ENCODE peak calls at places on chromosomes 6 and 20, in ten cellular contexts. One of them, this sample, is unnamed.
A peak's percentile ranks its signal among the peaks of the same experiment; 100 is the strongest.

GRCh38 chr6:14144678-14145113 is 27.1 kb downstream of the CD83 start:
- DNase-seq in upper lobe of left lung: peak; percentile 69
- DNase-seq in astrocyte of the cerebellum: peak; percentile 41
- DNase-seq in T-helper 2 cell: peak; percentile 32
- DNase-seq in DMS153: peak; percentile 3
- DNase-seq in HT-29: peak; percentile 77
- DNase-seq in stimulated activated naive B cell treated with anti-CD40 and anti-IgM and Interleukin-4, amounts not matched to agents 10 μg/mL and 1 μg/mL and 100 μg/mL, for 72 hours: peak; percentile 74
- DNase-seq in stimulated activated CD4-positive, alpha-beta T cell treated with anti-CD3 and anti-CD28 coated beads, Interleukin-2, amount 100 ng/mL, for 48 hours: peak; percentile 77
- DNase-seq in GM10248: peak; percentile 87
- DNase-seq in HuH-7: peak; percentile 73
- DNase-seq in this sample: peak; percentile 71

GRCh38 chr6:113994934-113995342 is 24.0 kb upstream of the HDAC2 start:
- DNase-seq in upper lobe of left lung: no peak
- DNase-seq in astrocyte of the cerebellum: peak; percentile 85
- DNase-seq in T-helper 2 cell: no peak
- DNase-seq in DMS153: peak; percentile 60
- DNase-seq in HT-29: peak; percentile 89
- DNase-seq in stimulated activated naive B cell treated with anti-CD40 and anti-IgM and Interleukin-4, amounts not matched to agents 10 μg/mL and 1 μg/mL and 100 μg/mL, for 72 hours: no peak
- DNase-seq in stimulated activated CD4-positive, alpha-beta T cell treated with anti-CD3 and anti-CD28 coated beads, Interleukin-2, amount 100 ng/mL, for 48 hours: no peak
- DNase-seq in GM10248: peak; percentile 35
- DNase-seq in HuH-7: peak; percentile 65
- DNase-seq in this sample: no peak

GRCh38 chr6:45637611-45638257 is 260.0 kb upstream of the SUPT3H start:
- DNase-seq in upper lobe of left lung: no peak
- DNase-seq in astrocyte of the cerebellum: no peak
- DNase-seq in T-helper 2 cell: no peak
- DNase-seq in DMS153: no peak
- DNase-seq in HT-29: no peak
- DNase-seq in stimulated activated naive B cell treated with anti-CD40 and anti-IgM and Interleukin-4, amounts not matched to agents 10 μg/mL and 1 μg/mL and 100 μg/mL, for 72 hours: no peak
- DNase-seq in stimulated activated CD4-positive, alpha-beta T cell treated with anti-CD3 and anti-CD28 coated beads, Interleukin-2, amount 100 ng/mL, for 48 hours: no peak
- DNase-seq in GM10248: no peak
- DNase-seq in HuH-7: no peak
- DNase-seq in this sample: no peak

GRCh38 chr6:39365281-39366074 is 43.0 kb upstream of the KCNK16 start:
- DNase-seq in upper lobe of left lung: peak; percentile 36
- DNase-seq in astrocyte of the cerebellum: no peak
- DNase-seq in T-helper 2 cell: no peak
- DNase-seq in DMS153: no peak
- DNase-seq in HT-29: no peak
- DNase-seq in stimulated activated naive B cell treated with anti-CD40 and anti-IgM and Interleukin-4, amounts not matched to agents 10 μg/mL and 1 μg/mL and 100 μg/mL, for 72 hours: no peak
- DNase-seq in stimulated activated CD4-positive, alpha-beta T cell treated with anti-CD3 and anti-CD28 coated beads, Interleukin-2, amount 100 ng/mL, for 48 hours: no peak
- DNase-seq in GM10248: no peak
- DNase-seq in HuH-7: no peak
- DNase-seq in this sample: no peak

GRCh38 chr20:33810885-33811762 is at the start of gene CHMP4B:
- DNase-seq in upper lobe of left lung: peak; percentile 100
- DNase-seq in astrocyte of the cerebellum: peak; percentile 98
- DNase-seq in T-helper 2 cell: peak; percentile 97
- DNase-seq in DMS153: peak; percentile 97
- DNase-seq in HT-29: peak; percentile 100
- DNase-seq in stimulated activated naive B cell treated with anti-CD40 and anti-IgM and Interleukin-4, amounts not matched to agents 10 μg/mL and 1 μg/mL and 100 μg/mL, for 72 hours: peak; percentile 98
- DNase-seq in stimulated activated CD4-positive, alpha-beta T cell treated with anti-CD3 and anti-CD28 coated beads, Interleukin-2, amount 100 ng/mL, for 48 hours: peak; percentile 97
- DNase-seq in GM10248: peak; percentile 98
- DNase-seq in HuH-7: peak; percentile 95
- DNase-seq in this sample: peak; percentile 98

GRCh38 chr6:134851548-134851947 is 98.4 kb downstream of the ALDH8A1 start:
- DNase-seq in upper lobe of left lung: no peak
- DNase-seq in astrocyte of the cerebellum: no peak
- DNase-seq in T-helper 2 cell: no peak
- DNase-seq in DMS153: no peak
- DNase-seq in HT-29: no peak
- DNase-seq in stimulated activated naive B cell treated with anti-CD40 and anti-IgM and Interleukin-4, amounts not matched to agents 10 μg/mL and 1 μg/mL and 100 μg/mL, for 72 hours: no peak
- DNase-seq in stimulated activated CD4-positive, alpha-beta T cell treated with anti-CD3 and anti-CD28 coated beads, Interleukin-2, amount 100 ng/mL, for 48 hours: no peak
- DNase-seq in GM10248: no peak
- DNase-seq in HuH-7: no peak
- DNase-seq in this sample: no peak

GRCh38 chr20:25083773-25084615 is 2.1 kb upstream of the VSX1 start:
- DNase-seq in upper lobe of left lung: peak; percentile 84
- DNase-seq in astrocyte of the cerebellum: no peak
- DNase-seq in T-helper 2 cell: no peak
- DNase-seq in DMS153: no peak
- DNase-seq in HT-29: peak; percentile 33
- DNase-seq in stimulated activated naive B cell treated with anti-CD40 and anti-IgM and Interleukin-4, amounts not matched to agents 10 μg/mL and 1 μg/mL and 100 μg/mL, for 72 hours: no peak
- DNase-seq in stimulated activated CD4-positive, alpha-beta T cell treated with anti-CD3 and anti-CD28 coated beads, Interleukin-2, amount 100 ng/mL, for 48 hours: peak; percentile 64
- DNase-seq in GM10248: no peak
- DNase-seq in HuH-7: no peak
- DNase-seq in this sample: no peak

GRCh38 chr20:63180541-63181185 is 35.3 kb downstream of the YTHDF1 start:
- DNase-seq in upper lobe of left lung: peak; percentile 59
- DNase-seq in astrocyte of the cerebellum: no peak
- DNase-seq in T-helper 2 cell: no peak
- DNase-seq in DMS153: no peak
- DNase-seq in HT-29: no peak
- DNase-seq in stimulated activated naive B cell treated with anti-CD40 and anti-IgM and Interleukin-4, amounts not matched to agents 10 μg/mL and 1 μg/mL and 100 μg/mL, for 72 hours: no peak
- DNase-seq in stimulated activated CD4-positive, alpha-beta T cell treated with anti-CD3 and anti-CD28 coated beads, Interleukin-2, amount 100 ng/mL, for 48 hours: no peak
- DNase-seq in GM10248: no peak
- DNase-seq in HuH-7: no peak
- DNase-seq in this sample: no peak

GRCh38 chr6:31317036-31317435 is 39.9 kb downstream of the HLA-B start:
- DNase-seq in upper lobe of left lung: no peak
- DNase-seq in astrocyte of the cerebellum: no peak
- DNase-seq in T-helper 2 cell: no peak
- DNase-seq in DMS153: no peak
- DNase-seq in HT-29: no peak
- DNase-seq in stimulated activated naive B cell treated with anti-CD40 and anti-IgM and Interleukin-4, amounts not matched to agents 10 μg/mL and 1 μg/mL and 100 μg/mL, for 72 hours: no peak
- DNase-seq in stimulated activated CD4-positive, alpha-beta T cell treated with anti-CD3 and anti-CD28 coated beads, Interleukin-2, amount 100 ng/mL, for 48 hours: no peak
- DNase-seq in GM10248: no peak
- DNase-seq in HuH-7: no peak
- DNase-seq in this sample: no peak

GRCh38 chr6:42423244-42423643 is 28.5 kb downstream of the TRERF1 start:
- DNase-seq in upper lobe of left lung: no peak
- DNase-seq in astrocyte of the cerebellum: no peak
- DNase-seq in T-helper 2 cell: no peak
- DNase-seq in DMS153: no peak
- DNase-seq in HT-29: no peak
- DNase-seq in stimulated activated naive B cell treated with anti-CD40 and anti-IgM and Interleukin-4, amounts not matched to agents 10 μg/mL and 1 μg/mL and 100 μg/mL, for 72 hours: no peak
- DNase-seq in stimulated activated CD4-positive, alpha-beta T cell treated with anti-CD3 and anti-CD28 coated beads, Interleukin-2, amount 100 ng/mL, for 48 hours: peak; percentile 23
- DNase-seq in GM10248: peak; percentile 39
- DNase-seq in HuH-7: no peak
- DNase-seq in this sample: no peak

GRCh38 chr20:24958506-24959385 is 9.7 kb downstream of the CST7 start:
- DNase-seq in upper lobe of left lung: no peak
- DNase-seq in astrocyte of the cerebellum: no peak
- DNase-seq in T-helper 2 cell: no peak
- DNase-seq in DMS153: no peak
- DNase-seq in HT-29: no peak
- DNase-seq in stimulated activated naive B cell treated with anti-CD40 and anti-IgM and Interleukin-4, amounts not matched to agents 10 μg/mL and 1 μg/mL and 100 μg/mL, for 72 hours: no peak
- DNase-seq in stimulated activated CD4-positive, alpha-beta T cell treated with anti-CD3 and anti-CD28 coated beads, Interleukin-2, amount 100 ng/mL, for 48 hours: no peak
- DNase-seq in GM10248: no peak
- DNase-seq in HuH-7: no peak
- DNase-seq in this sample: no peak

GRCh38 chr20:63697357-63697867 is 960 bp downstream of the TNFRSF6B start:
- DNase-seq in upper lobe of left lung: no peak
- DNase-seq in astrocyte of the cerebellum: no peak
- DNase-seq in T-helper 2 cell: no peak
- DNase-seq in DMS153: no peak
- DNase-seq in HT-29: no peak
- DNase-seq in stimulated activated naive B cell treated with anti-CD40 and anti-IgM and Interleukin-4, amounts not matched to agents 10 μg/mL and 1 μg/mL and 100 μg/mL, for 72 hours: no peak
- DNase-seq in stimulated activated CD4-positive, alpha-beta T cell treated with anti-CD3 and anti-CD28 coated beads, Interleukin-2, amount 100 ng/mL, for 48 hours: no peak
- DNase-seq in GM10248: no peak
- DNase-seq in HuH-7: peak; percentile 40
- DNase-seq in this sample: no peak

GRCh38 chr6:158503222-158503621 is 56.7 kb upstream of the TMEM181 start:
- DNase-seq in upper lobe of left lung: peak; percentile 39
- DNase-seq in astrocyte of the cerebellum: no peak
- DNase-seq in T-helper 2 cell: no peak
- DNase-seq in DMS153: no peak
- DNase-seq in HT-29: no peak
- DNase-seq in stimulated activated naive B cell treated with anti-CD40 and anti-IgM and Interleukin-4, amounts not matched to agents 10 μg/mL and 1 μg/mL and 100 μg/mL, for 72 hours: no peak
- DNase-seq in stimulated activated CD4-positive, alpha-beta T cell treated with anti-CD3 and anti-CD28 coated beads, Interleukin-2, amount 100 ng/mL, for 48 hours: no peak
- DNase-seq in GM10248: no peak
- DNase-seq in HuH-7: no peak
- DNase-seq in this sample: no peak

GRCh38 chr6:42222450-42222849 is 4.8 kb upstream of the MRPS10 start:
- DNase-seq in upper lobe of left lung: no peak
- DNase-seq in astrocyte of the cerebellum: no peak
- DNase-seq in T-helper 2 cell: no peak
- DNase-seq in DMS153: no peak
- DNase-seq in HT-29: no peak
- DNase-seq in stimulated activated naive B cell treated with anti-CD40 and anti-IgM and Interleukin-4, amounts not matched to agents 10 μg/mL and 1 μg/mL and 100 μg/mL, for 72 hours: no peak
- DNase-seq in stimulated activated CD4-positive, alpha-beta T cell treated with anti-CD3 and anti-CD28 coated beads, Interleukin-2, amount 100 ng/mL, for 48 hours: no peak
- DNase-seq in GM10248: no peak
- DNase-seq in HuH-7: no peak
- DNase-seq in this sample: no peak

GRCh38 chr6:2733736-2734480 is 16.8 kb downstream of the MYLK4 start:
- DNase-seq in upper lobe of left lung: no peak
- DNase-seq in astrocyte of the cerebellum: no peak
- DNase-seq in T-helper 2 cell: no peak
- DNase-seq in DMS153: no peak
- DNase-seq in HT-29: no peak
- DNase-seq in stimulated activated naive B cell treated with anti-CD40 and anti-IgM and Interleukin-4, amounts not matched to agents 10 μg/mL and 1 μg/mL and 100 μg/mL, for 72 hours: no peak
- DNase-seq in stimulated activated CD4-positive, alpha-beta T cell treated with anti-CD3 and anti-CD28 coated beads, Interleukin-2, amount 100 ng/mL, for 48 hours: no peak
- DNase-seq in GM10248: no peak
- DNase-seq in HuH-7: no peak
- DNase-seq in this sample: no peak

GRCh38 chr6:159788757-159789376 is 535 bp downstream of the TCP1 start:
- DNase-seq in upper lobe of left lung: peak; percentile 90
- DNase-seq in astrocyte of the cerebellum: no peak
- DNase-seq in T-helper 2 cell: no peak
- DNase-seq in DMS153: no peak
- DNase-seq in HT-29: peak; percentile 41
- DNase-seq in stimulated activated naive B cell treated with anti-CD40 and anti-IgM and Interleukin-4, amounts not matched to agents 10 μg/mL and 1 μg/mL and 100 μg/mL, for 72 hours: no peak
- DNase-seq in stimulated activated CD4-positive, alpha-beta T cell treated with anti-CD3 and anti-CD28 coated beads, Interleukin-2, amount 100 ng/mL, for 48 hours: peak; percentile 11
- DNase-seq in GM10248: no peak
- DNase-seq in HuH-7: peak; percentile 68
- DNase-seq in this sample: no peak

GRCh38 chr6:144346719-144347446 is 61.7 kb downstream of the UTRN start:
- DNase-seq in upper lobe of left lung: no peak
- DNase-seq in astrocyte of the cerebellum: no peak
- DNase-seq in T-helper 2 cell: no peak
- DNase-seq in DMS153: no peak
- DNase-seq in HT-29: peak; percentile 56
- DNase-seq in stimulated activated naive B cell treated with anti-CD40 and anti-IgM and Interleukin-4, amounts not matched to agents 10 μg/mL and 1 μg/mL and 100 μg/mL, for 72 hours: no peak
- DNase-seq in stimulated activated CD4-positive, alpha-beta T cell treated with anti-CD3 and anti-CD28 coated beads, Interleukin-2, amount 100 ng/mL, for 48 hours: no peak
- DNase-seq in GM10248: no peak
- DNase-seq in HuH-7: no peak
- DNase-seq in this sample: no peak